ENCODE peak calls at places on chromosomes 11 and 22, in five cellular contexts. L is dorsolateral prefrontal cortex, N is GM10248, C is GM23338, H is astrocyte of the cerebellum. W is an unnamed sample.

GRCh38 chr11:8799273-8799672 is 111.7 kb upstream of the AKIP1 start:
- DNase-seq in L (no peak), N (no peak), C (no peak), H (no peak), W (no peak)

GRCh38 chr11:14577835-14578529 is 57.8 kb upstream of the PSMA1 start:
- DNase-seq in L (no peak), N (no peak), C (no peak), H (no peak), W (no peak)

GRCh38 chr22:49395617-49396016 is 432.1 kb downstream of the BRD1 start:
- DNase-seq in L (no peak), N (no peak), C (no peak), H (no peak), W (no peak)

GRCh38 chr11:131787119-131787518 is 416.7 kb downstream of the NTM start:
- DNase-seq in L (no peak), N (no peak), C (no peak), H (no peak), W (no peak)

GRCh38 chr11:61587541-61587941 is 6.7 kb upstream of the SYT7 start:
- DNase-seq in L (peak; percentile 45), N (no peak), C (peak; percentile 90), H (no peak), W (no peak)

GRCh38 chr22:23752090-23752691 is 1.3 kb upstream of the ZNF70 start:
- DNase-seq in L (no peak), N (peak; percentile 75), C (no peak), H (no peak), W (peak; percentile 77)

GRCh38 chr22:27407369-27407985 is 394.1 kb downstream of the MN1 start:
- DNase-seq in L (no peak), N (no peak), C (peak; percentile 25), H (no peak), W (no peak)

GRCh38 chr11:117361432-117361831 is 33.8 kb downstream of the CEP164 start:
- DNase-seq in L (no peak), N (no peak), C (no peak), H (no peak), W (no peak)

GRCh38 chr11:10688401-10688800 is 5.2 kb downstream of the IRAG1 start:
- DNase-seq in L (no peak), N (no peak), C (peak; percentile 52), H (no peak), W (no peak)

GRCh38 chr11:65625628-65626342 is 10.2 kb downstream of the PCNX3 start:
- DNase-seq in L (peak; percentile 81), N (peak; percentile 84), C (peak; percentile 75), H (no peak), W (peak; percentile 86)

GRCh38 chr11:71251761-71252433 is 480 bp downstream of the SHANK2 start:
- DNase-seq in L (no peak), N (peak; percentile 48), C (peak; percentile 79), H (no peak), W (peak; percentile 78)

GRCh38 chr11:73402834-73403185 is 26.6 kb downstream of the RELT start:
- DNase-seq in L (no peak), N (no peak), C (no peak), H (no peak), W (no peak)

GRCh38 chr11:120562806-120563425 is 51.4 kb downstream of the GRIK4 start:
- DNase-seq in L (peak; percentile 13), N (no peak), C (no peak), H (no peak), W (no peak)

GRCh38 chr11:6129011-6129410 is 21.5 kb downstream of the OR56B4 start:
- DNase-seq in L (no peak), N (no peak), C (no peak), H (no peak), W (no peak)

GRCh38 chr11:29783506-29783905 is 233.3 kb downstream of the KCNA4 start:
- DNase-seq in L (no peak), N (no peak), C (no peak), H (no peak), W (no peak)

GRCh38 chr11:6746086-6746618 is 25.6 kb downstream of the OR2AG2 start:
- DNase-seq in L (no peak), N (peak; percentile 44), C (no peak), H (no peak), W (peak; percentile 44)

GRCh38 chr11:74749965-74750296 is 1.3 kb downstream of the RNF169 start:
- DNase-seq in L (no peak), N (no peak), C (no peak), H (no peak), W (no peak)

GRCh38 chr11:2211113-2211971 is 39.7 kb upstream of the TH start:
- DNase-seq in L (no peak), N (no peak), C (no peak), H (no peak), W (no peak)

DNA sequence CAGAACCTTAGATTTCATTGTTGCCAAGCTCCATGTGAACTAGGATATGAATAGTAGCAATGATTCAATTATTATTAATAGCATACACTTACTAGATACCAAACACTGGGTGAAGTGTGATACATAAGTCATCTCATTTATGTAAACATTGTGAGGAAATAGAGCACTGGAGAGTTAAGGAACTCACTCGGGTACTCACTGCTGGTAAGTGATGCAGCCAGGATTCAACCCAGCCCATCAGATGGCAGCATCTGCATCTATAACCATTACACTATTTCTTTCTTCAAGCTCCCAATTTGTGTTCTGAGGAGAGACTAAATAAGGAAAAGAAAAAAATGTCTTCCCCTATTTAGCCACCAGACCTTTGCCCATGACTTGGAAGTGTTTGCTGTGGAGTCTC is 10.2 kb upstream of the ALG8 start:
- DNase-seq in L (no peak), N (no peak), C (no peak), H (no peak), W (no peak)
- TF ChIP-seq CTCF in L (peak; percentile 50), N (peak; percentile 17), C (peak; percentile 25), H (peak; percentile 32), W (no peak)

GRCh38 chr11:100528872-100529416 is 158.1 kb upstream of the ARHGAP42 start:
- DNase-seq in L (no peak), N (no peak), C (no peak), H (no peak), W (no peak)

GRCh38 chr11:100525197-100525596 is 161.9 kb upstream of the ARHGAP42 start:
- DNase-seq in L (no peak), N (no peak), C (no peak), H (no peak), W (no peak)

DNA sequence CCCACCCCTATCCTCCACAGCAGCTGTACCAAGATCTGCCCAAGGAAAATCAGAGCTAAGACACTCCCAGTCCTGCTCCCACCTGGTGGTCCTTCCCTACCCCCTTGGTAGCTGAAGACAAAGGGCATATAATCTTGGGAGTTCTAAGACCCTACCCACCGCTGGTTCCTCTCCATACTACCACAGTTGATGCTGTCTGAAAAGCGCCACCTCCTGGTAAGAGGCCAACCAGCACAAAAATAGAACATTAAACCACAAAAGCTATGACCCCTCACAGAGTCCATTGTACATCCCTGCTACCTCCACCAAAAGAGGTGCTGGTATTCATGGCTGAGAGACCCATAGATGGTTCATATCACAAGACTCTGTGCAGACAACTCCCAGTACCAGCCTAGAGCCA is 161.5 kb upstream of the ARHGAP42 start:
- DNase-seq in L (no peak), N (no peak), C (peak; percentile 81), H (no peak), W (no peak)
- TF ChIP-seq CTCF in L (no peak), N (no peak), C (peak; percentile 86), H (no peak), W (peak; percentile 28)

GRCh38 chr11:113274708-113275582 is 39.4 kb upstream of the TTC12 start:
- DNase-seq in L (no peak), N (no peak), C (peak; percentile 52), H (no peak), W (no peak)
- TF ChIP-seq CTCF in L (peak; percentile 52), N (no peak), C (peak; percentile 63), H (peak; percentile 27), W (no peak)

GRCh38 chr22:20206709-20207215 is 55.9 kb upstream of the CCDC188 start:
- DNase-seq in L (no peak), N (no peak), C (no peak), H (no peak), W (peak; percentile 48)
- TF ChIP-seq CTCF in L (no peak), N (no peak), C (peak; percentile 35), H (no peak), W (no peak)

DNA sequence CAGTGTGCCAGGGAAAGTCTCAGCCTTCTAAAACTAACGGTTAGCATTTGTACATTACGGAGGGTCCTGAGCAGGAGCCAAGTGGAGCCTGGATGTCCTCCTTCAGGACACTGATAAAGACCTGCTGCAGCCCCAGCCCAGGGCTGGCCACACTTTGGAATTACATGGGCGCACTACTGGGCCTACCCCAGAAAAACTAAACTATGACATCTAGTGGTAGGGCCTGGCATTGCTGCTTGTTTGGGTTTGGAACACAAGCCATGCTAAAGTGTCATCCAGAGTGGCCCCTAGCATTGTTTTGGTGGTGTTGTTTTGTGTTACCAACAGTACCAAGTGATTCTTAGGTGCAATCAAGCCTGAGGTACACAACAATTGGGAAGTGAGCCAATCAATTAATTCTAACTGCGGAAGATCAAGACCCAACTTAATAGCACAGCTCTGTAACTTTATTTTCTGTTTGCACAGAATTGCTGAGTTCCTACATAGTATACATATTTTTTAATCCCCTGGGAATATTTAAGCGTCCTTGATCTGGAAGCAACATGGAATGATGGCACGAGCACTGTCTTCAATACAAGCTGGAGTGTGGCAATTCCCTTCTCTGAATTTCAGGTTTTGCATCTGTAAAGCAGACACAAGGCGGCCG is 340.7 kb downstream of the LARGE1 start:
- DNase-seq in L (peak; percentile 44), N (peak; percentile 65), C (peak; percentile 91), H (peak; percentile 29), W (peak; percentile 59)
- TF ChIP-seq CTCF in L (peak; percentile 91), N (peak; percentile 86), C (peak; percentile 92), H (peak; percentile 95), W (peak; percentile 84)

GRCh38 chr22:41288245-41288946 is 2.4 kb upstream of the RANGAP1 start:
- DNase-seq in L (no peak), N (no peak), C (peak; percentile 41), H (peak; percentile 36), W (no peak)

GRCh38 chr22:41285441-41285819 is 557 bp downstream of the RANGAP1 start:
- DNase-seq in L (peak; percentile 28), N (peak; percentile 76), C (peak; percentile 61), H (peak; percentile 66), W (peak; percentile 69)

GRCh38 chr22:41284465-41284864 is 1.5 kb downstream of the RANGAP1 start:
- DNase-seq in L (no peak), N (no peak), C (no peak), H (no peak), W (no peak)

GRCh38 chr22:41285820-41286638 is at the start of gene RANGAP1:
- DNase-seq in L (peak; percentile 99), N (peak; percentile 97), C (peak; percentile 99), H (peak; percentile 97), W (peak; percentile 97)

DNA sequence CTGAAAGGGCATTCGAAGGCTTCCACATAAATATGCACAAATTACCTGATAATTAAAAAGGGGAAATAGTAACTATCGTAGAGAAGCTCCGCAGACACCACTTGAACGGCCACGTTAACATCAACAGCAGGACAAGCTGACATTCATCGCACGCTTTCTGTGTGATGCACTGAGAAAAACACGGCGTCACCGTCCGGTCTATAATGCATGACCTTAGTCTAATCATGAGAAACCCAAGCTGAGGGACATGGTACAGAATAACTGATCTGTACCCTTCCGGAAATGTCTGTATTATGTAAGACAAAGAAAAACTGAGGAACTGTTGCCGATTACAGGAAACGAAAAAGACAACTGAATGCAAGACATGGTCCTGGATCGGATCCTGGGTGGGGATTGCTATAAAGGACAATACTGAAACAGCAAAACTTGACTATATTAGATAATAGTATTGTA is 678 bp upstream of the RANGAP1 start:
- DNase-seq in L (no peak), N (no peak), C (no peak), H (no peak), W (peak; percentile 48)
- TF ChIP-seq CTCF in L (no peak), N (no peak), C (no peak), H (no peak), W (no peak)

GRCh38 chr11:20364412-20364792 is 888 bp downstream of the HTATIP2 start:
- DNase-seq in L (no peak), N (no peak), C (no peak), H (no peak), W (peak; percentile 31)
- TF ChIP-seq CTCF in L (no peak), N (no peak), C (no peak), H (no peak), W (no peak)

W was measured in GM20000.